ENCODE peak calls at places on chromosomes 3 and 15, in six cellular contexts. One of them, this sample, is unnamed.

GRCh38 chr15:98650871-98651481 is 2.6 kb downstream of the IGF1R start:
- DNase-seq in K562: no peak
- DNase-seq in GM23338: no peak
- DNase-seq in heart right ventricle: no peak
- DNase-seq in body of pancreas: peak; percentile 37
- DNase-seq in astrocyte: peak; percentile 28
- DNase-seq in this sample: no peak

GRCh38 chr3:143036557-143036956 is 35.2 kb downstream of the U2SURP start:
- DNase-seq in K562: no peak
- DNase-seq in GM23338: no peak
- DNase-seq in heart right ventricle: no peak
- DNase-seq in body of pancreas: no peak
- DNase-seq in astrocyte: no peak
- DNase-seq in this sample: no peak

GRCh38 chr15:33460166-33460805 is 149.5 kb downstream of the RYR3 start:
- DNase-seq in K562: no peak
- DNase-seq in GM23338: no peak
- DNase-seq in heart right ventricle: no peak
- DNase-seq in body of pancreas: no peak
- DNase-seq in astrocyte: no peak
- DNase-seq in this sample: no peak

GRCh38 chr3:171255236-171255806 is 204.9 kb downstream of the TNIK start:
- DNase-seq in K562: no peak
- DNase-seq in GM23338: no peak
- DNase-seq in heart right ventricle: no peak
- DNase-seq in body of pancreas: no peak
- DNase-seq in astrocyte: no peak
- DNase-seq in this sample: no peak

GRCh38 chr3:130699765-130700164 is 46.9 kb downstream of the PIK3R4 start:
- DNase-seq in K562: peak; percentile 12
- DNase-seq in GM23338: peak; percentile 69
- DNase-seq in heart right ventricle: no peak
- DNase-seq in body of pancreas: no peak
- DNase-seq in astrocyte: no peak
- DNase-seq in this sample: no peak

GRCh38 chr3:37962906-37963486 is 27.6 kb upstream of the VILL start:
- DNase-seq in K562: no peak
- DNase-seq in GM23338: no peak
- DNase-seq in heart right ventricle: no peak
- DNase-seq in body of pancreas: no peak
- DNase-seq in astrocyte: no peak
- DNase-seq in this sample: no peak

GRCh38 chr15:40106203-40107161 is 2.2 kb downstream of the BMF start:
- DNase-seq in K562: peak; percentile 64
- DNase-seq in GM23338: peak; percentile 97
- DNase-seq in heart right ventricle: peak; percentile 57
- DNase-seq in body of pancreas: peak; percentile 91
- DNase-seq in astrocyte: no peak
- DNase-seq in this sample: peak; percentile 69

GRCh38 chr15:38593523-38593922 is 28.9 kb upstream of the RASGRP1 start:
- DNase-seq in K562: peak; percentile 36
- DNase-seq in GM23338: no peak
- DNase-seq in heart right ventricle: no peak
- DNase-seq in body of pancreas: no peak
- DNase-seq in astrocyte: no peak
- DNase-seq in this sample: no peak

GRCh38 chr3:72960812-72961518 is 35.6 kb upstream of the PPP4R2 start:
- DNase-seq in K562: no peak
- DNase-seq in GM23338: no peak
- DNase-seq in heart right ventricle: peak; percentile 14
- DNase-seq in body of pancreas: peak; percentile 50
- DNase-seq in astrocyte: no peak
- DNase-seq in this sample: peak; percentile 38

GRCh38 chr3:183534249-183534648 is 21.3 kb downstream of the KLHL6 start:
- DNase-seq in K562: no peak
- DNase-seq in GM23338: no peak
- DNase-seq in heart right ventricle: no peak
- DNase-seq in body of pancreas: no peak
- DNase-seq in astrocyte: no peak
- DNase-seq in this sample: no peak

GRCh38 chr3:32705232-32705631 is 20.2 kb downstream of the CNOT10 start:
- DNase-seq in K562: peak; percentile 39
- DNase-seq in GM23338: no peak
- DNase-seq in heart right ventricle: no peak
- DNase-seq in body of pancreas: no peak
- DNase-seq in astrocyte: no peak
- DNase-seq in this sample: no peak

GRCh38 chr3:126811530-126811929 is 107.5 kb downstream of the CHCHD6 start:
- DNase-seq in K562: no peak
- DNase-seq in GM23338: no peak
- DNase-seq in heart right ventricle: no peak
- DNase-seq in body of pancreas: no peak
- DNase-seq in astrocyte: peak; percentile 25
- DNase-seq in this sample: no peak

GRCh38 chr15:80568876-80569605 is 126.1 kb upstream of the ABHD17C start:
- DNase-seq in K562: no peak
- DNase-seq in GM23338: no peak
- DNase-seq in heart right ventricle: no peak
- DNase-seq in body of pancreas: no peak
- DNase-seq in astrocyte: no peak
- DNase-seq in this sample: no peak

GRCh38 chr3:129936757-129937156 is 37.8 kb upstream of the TRH start:
- DNase-seq in K562: no peak
- DNase-seq in GM23338: peak; percentile 28
- DNase-seq in heart right ventricle: no peak
- DNase-seq in body of pancreas: peak; percentile 39
- DNase-seq in astrocyte: peak; percentile 90
- DNase-seq in this sample: no peak

GRCh38 chr3:152203677-152204076 is 65.1 kb upstream of the MBNL1 start:
- DNase-seq in K562: no peak
- DNase-seq in GM23338: no peak
- DNase-seq in heart right ventricle: no peak
- DNase-seq in body of pancreas: no peak
- DNase-seq in astrocyte: no peak
- DNase-seq in this sample: no peak

GRCh38 chr3:46558184-46559029 is 7.7 kb downstream of the LRRC2 start:
- DNase-seq in K562: peak; percentile 98
- DNase-seq in GM23338: peak; percentile 70
- DNase-seq in heart right ventricle: peak; percentile 82
- DNase-seq in body of pancreas: peak; percentile 96
- DNase-seq in astrocyte: peak; percentile 77
- DNase-seq in this sample: peak; percentile 82

GRCh38 chr3:46561951-46562350 is 4.2 kb downstream of the LRRC2 start:
- DNase-seq in K562: no peak
- DNase-seq in GM23338: no peak
- DNase-seq in heart right ventricle: no peak
- DNase-seq in body of pancreas: no peak
- DNase-seq in astrocyte: no peak
- DNase-seq in this sample: no peak

GRCh38 chr3:46557814-46558183 is 8.3 kb downstream of the LRRC2 start:
- DNase-seq in K562: no peak
- DNase-seq in GM23338: no peak
- DNase-seq in heart right ventricle: no peak
- DNase-seq in body of pancreas: no peak
- DNase-seq in astrocyte: no peak
- DNase-seq in this sample: no peak

GRCh38 chr3:46561511-46561910 is 4.6 kb downstream of the LRRC2 start:
- DNase-seq in K562: no peak
- DNase-seq in GM23338: no peak
- DNase-seq in heart right ventricle: peak; percentile 27
- DNase-seq in body of pancreas: no peak
- DNase-seq in astrocyte: no peak
- DNase-seq in this sample: peak; percentile 32

DNA sequence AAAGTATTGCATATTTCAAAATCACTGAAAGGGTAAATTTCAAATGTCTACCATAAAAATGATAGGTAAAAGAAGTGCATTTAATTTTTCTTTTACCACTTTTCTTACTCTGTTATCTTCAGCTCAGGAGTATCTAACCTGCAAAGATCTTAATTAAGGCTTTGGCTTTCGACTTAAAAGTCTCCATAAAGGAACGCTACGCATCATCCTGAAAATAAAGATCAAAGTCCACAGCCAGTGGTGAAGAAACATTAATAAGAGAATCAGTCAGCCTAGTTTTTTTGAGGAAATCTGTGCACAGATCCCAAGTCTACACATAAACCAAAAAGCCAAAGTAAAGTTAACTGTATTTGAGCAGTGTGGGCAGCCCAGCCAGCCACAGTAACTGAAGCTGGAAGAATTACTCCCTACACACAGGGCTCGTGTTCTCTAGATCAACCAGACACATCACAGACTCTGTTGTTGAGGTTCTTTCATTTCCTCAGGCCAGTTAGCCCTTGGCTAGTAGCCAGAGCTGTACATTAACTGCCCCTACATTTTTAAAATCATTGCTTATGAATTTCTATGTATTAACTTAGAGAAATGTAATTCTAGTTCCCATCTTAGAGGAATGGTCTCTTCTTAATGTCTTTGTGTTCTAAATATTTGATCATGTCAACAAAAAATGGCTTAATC is 6.9 kb downstream of the LRRC2 start:
- DNase-seq in K562: no peak
- DNase-seq in GM23338: no peak
- DNase-seq in heart right ventricle: no peak
- DNase-seq in body of pancreas: no peak
- DNase-seq in astrocyte: no peak
- DNase-seq in this sample: no peak
- H3K4me1 ChIP-seq in K562: peaks cover 12% of the 10 kb centered on the region
- H3K4me1 ChIP-seq in GM23338: peaks cover 55% of the 10 kb centered on the region
- H3K4me1 ChIP-seq in heart right ventricle: peaks cover 3% of the 10 kb centered on the region
- H3K4me1 ChIP-seq in body of pancreas: peaks cover 11% of the 10 kb centered on the region
- H3K4me1 ChIP-seq in astrocyte: peaks cover 21% of the 10 kb centered on the region
- H3K4me1 ChIP-seq in this sample: peaks cover 61% of the 10 kb centered on the region

DNA sequence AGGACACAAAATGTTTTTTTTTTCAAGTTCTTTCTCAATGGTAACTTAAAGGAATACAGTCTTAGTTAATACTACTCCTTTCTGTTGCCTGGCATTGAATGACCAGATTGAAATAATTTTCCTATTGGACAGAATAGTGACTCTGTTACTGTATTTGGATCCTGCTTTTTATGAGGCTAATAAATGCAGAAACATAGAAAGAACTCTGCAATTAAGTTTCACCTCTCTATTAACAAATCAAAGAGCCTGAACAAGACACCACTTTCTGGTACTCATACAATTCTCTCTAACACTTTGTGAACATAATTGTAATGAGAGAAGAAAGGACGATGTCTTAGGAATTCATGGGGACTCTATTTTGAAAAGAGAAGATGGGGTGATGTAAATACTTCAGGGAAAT is 308.4 kb upstream of the ROBO2 start:
- DNase-seq in K562: no peak
- DNase-seq in GM23338: no peak
- DNase-seq in heart right ventricle: no peak
- DNase-seq in body of pancreas: no peak
- DNase-seq in astrocyte: no peak
- DNase-seq in this sample: no peak
- H3K4me1 ChIP-seq in K562: no peaks in the 10 kb centered on the region
- H3K4me1 ChIP-seq in GM23338: no peaks in the 10 kb centered on the region
- H3K4me1 ChIP-seq in heart right ventricle: no peaks in the 10 kb centered on the region
- H3K4me1 ChIP-seq in body of pancreas: peaks cover 31% of the 10 kb centered on the region
- H3K4me1 ChIP-seq in astrocyte: no peaks in the 10 kb centered on the region
- H3K4me1 ChIP-seq in this sample: no peaks in the 10 kb centered on the region

GRCh38 chr3:45079715-45080114 is 53.6 kb downstream of the CLEC3B start:
- DNase-seq in K562: no peak
- DNase-seq in GM23338: no peak
- DNase-seq in heart right ventricle: no peak
- DNase-seq in body of pancreas: no peak
- DNase-seq in astrocyte: no peak
- DNase-seq in this sample: no peak

GRCh38 chr3:45080824-45081223 is 54.7 kb downstream of the CLEC3B start:
- DNase-seq in K562: no peak
- DNase-seq in GM23338: no peak
- DNase-seq in heart right ventricle: no peak
- DNase-seq in body of pancreas: no peak
- DNase-seq in astrocyte: no peak
- DNase-seq in this sample: no peak

GRCh38 chr3:45078910-45079522 is 52.9 kb downstream of the CLEC3B start:
- DNase-seq in K562: peak; percentile 63
- DNase-seq in GM23338: peak; percentile 65
- DNase-seq in heart right ventricle: no peak
- DNase-seq in body of pancreas: peak; percentile 39
- DNase-seq in astrocyte: peak; percentile 34
- DNase-seq in this sample: no peak

GRCh38 chr3:45071075-45071474 is 45.0 kb downstream of the CLEC3B start:
- DNase-seq in K562: no peak
- DNase-seq in GM23338: no peak
- DNase-seq in heart right ventricle: no peak
- DNase-seq in body of pancreas: no peak
- DNase-seq in astrocyte: no peak
- DNase-seq in this sample: no peak

GRCh38 chr3:45075821-45076625 is 49.9 kb downstream of the CLEC3B start:
- DNase-seq in K562: no peak
- DNase-seq in GM23338: no peak
- DNase-seq in heart right ventricle: no peak
- DNase-seq in body of pancreas: no peak
- DNase-seq in astrocyte: no peak
- DNase-seq in this sample: no peak
- H3K4me1 ChIP-seq in K562: peaks cover 17% of the 10 kb centered on the region
- H3K4me1 ChIP-seq in GM23338: no peaks in the 10 kb centered on the region
- H3K4me1 ChIP-seq in heart right ventricle: no peaks in the 10 kb centered on the region
- H3K4me1 ChIP-seq in body of pancreas: peaks cover 10% of the 10 kb centered on the region
- H3K4me1 ChIP-seq in astrocyte: no peaks in the 10 kb centered on the region
- H3K4me1 ChIP-seq in this sample: peaks cover 6% of the 10 kb centered on the region

GRCh38 chr3:156793851-156794250 is 32.3 kb upstream of the LEKR1 start:
- DNase-seq in K562: no peak
- DNase-seq in GM23338: no peak
- DNase-seq in heart right ventricle: no peak
- DNase-seq in body of pancreas: no peak
- DNase-seq in astrocyte: no peak
- DNase-seq in this sample: no peak
- H3K4me1 ChIP-seq in K562: no peaks in the 10 kb centered on the region
- H3K4me1 ChIP-seq in GM23338: peaks cover 5% of the 10 kb centered on the region
- H3K4me1 ChIP-seq in heart right ventricle: no peaks in the 10 kb centered on the region
- H3K4me1 ChIP-seq in body of pancreas: peaks cover 9% of the 10 kb centered on the region
- H3K4me1 ChIP-seq in astrocyte: peaks cover 17% of the 10 kb centered on the region
- H3K4me1 ChIP-seq in this sample: peaks cover under 1% of the 10 kb centered on the region